ENCODE peak calls at places on chromosomes 11 and 22, in ten cellular contexts. L is H9; U is transverse colon; Y is lung; T is PC-3; P is psoas muscle; M is Panc1; W is CD8-positive, alpha-beta T cell; B is retinal pigment epithelial cell; C is type B pancreatic cell. F is an unnamed sample.

GRCh38 chr11:107591446-107592236 is 694 bp downstream of the ELMOD1 start:
- DNase-seq in B (no peak), U (no peak), C (no peak), M (no peak), T (peak; percentile 29), P (no peak), W (no peak), Y (no peak), L (peak; percentile 45), F (peak; percentile 60)

GRCh38 chr11:59144579-59145345 is 2.1 kb downstream of the FAM111A start:
- DNase-seq in W (peak; percentile 72), L (peak; percentile 92), M (peak; percentile 61), C (peak; percentile 71), B (peak; percentile 52), U (peak; percentile 89), P (peak; percentile 76), Y (peak; percentile 81), T (peak; percentile 97), F (peak; percentile 88)

GRCh38 chr11:19466314-19466713 is 225.6 kb upstream of the E2F8 start:
- DNase-seq in C (no peak), T (no peak), L (no peak), M (no peak), U (no peak), B (no peak), P (no peak), Y (no peak), W (no peak), F (no peak)

GRCh38 chr11:102272047-102272824 is 45.0 kb upstream of the BIRC3 start:
- DNase-seq in B (no peak), U (no peak), C (no peak), L (no peak), W (no peak), Y (no peak), M (no peak), T (no peak), P (no peak), F (no peak)

GRCh38 chr22:44574057-44574456 is 76.0 kb upstream of the RTL6 start:
- DNase-seq in W (no peak), B (peak; percentile 82), T (peak; percentile 86), Y (peak; percentile 46), L (no peak), C (no peak), U (no peak), P (peak; percentile 38), M (peak; percentile 13), F (no peak)

GRCh38 chr11:69640995-69641581 is at the start of gene CCND1:
- DNase-seq in P (peak; percentile 63), C (peak; percentile 88), M (no peak), B (peak; percentile 78), W (no peak), T (peak; percentile 95), Y (peak; percentile 75), L (peak; percentile 95), U (peak; percentile 85), F (peak; percentile 84)

GRCh38 chr11:112289588-112290461 is 29.2 kb upstream of the PLET1 start:
- DNase-seq in B (no peak), T (peak; percentile 77), C (peak; percentile 88), P (peak; percentile 87), M (no peak), U (peak; percentile 88), W (peak; percentile 91), Y (peak; percentile 82), L (peak; percentile 85), F (peak; percentile 89)

GRCh38 chr11:115985896-115986295 is 481.7 kb upstream of the CADM1 start:
- DNase-seq in C (no peak), L (no peak), M (no peak), U (no peak), Y (no peak), P (no peak), B (no peak), T (no peak), W (no peak), F (no peak)

GRCh38 chr22:41516462-41516861 is 27.8 kb downstream of the POLR3H start:
- DNase-seq in P (no peak), U (no peak), Y (no peak), B (no peak), L (no peak), C (no peak), M (no peak), W (no peak), T (no peak), F (no peak)

GRCh38 chr22:41517172-41518047 is 26.9 kb downstream of the POLR3H start:
- DNase-seq in T (peak; percentile 70), P (peak; percentile 69), Y (peak; percentile 77), W (peak; percentile 62), B (no peak), C (peak; percentile 80), L (peak; percentile 64), U (peak; percentile 81), M (no peak), F (peak; percentile 59)

GRCh38 chr22:41513391-41513790 is 30.9 kb downstream of the POLR3H start:
- DNase-seq in C (no peak), P (no peak), T (no peak), L (no peak), Y (no peak), B (no peak), M (no peak), W (no peak), U (no peak), F (no peak)

GRCh38 chr22:41521166-41521565 is 23.1 kb downstream of the POLR3H start:
- DNase-seq in U (no peak), W (no peak), M (no peak), C (no peak), Y (no peak), T (no peak), L (no peak), B (no peak), P (no peak), F (no peak)

GRCh38 chr22:41518048-41518347 is 26.3 kb downstream of the POLR3H start:
- DNase-seq in Y (no peak), W (no peak), L (no peak), C (no peak), T (no peak), M (no peak), P (no peak), B (no peak), U (no peak), F (no peak)
- TF ChIP-seq CTCF in Y (no peak), W (peak; percentile 14), L (peak; percentile 4), C (peak; percentile 40), T (peak; percentile 3), M (peak; percentile 63), P (no peak), B (no peak), U (no peak), F (no peak)

GRCh38 chr11:67996051-67996450 is 7.8 kb downstream of the UNC93B1 start:
- DNase-seq in M (no peak), B (no peak), C (no peak), T (no peak), W (no peak), U (no peak), L (no peak), Y (no peak), P (no peak), F (no peak)
- TF ChIP-seq CTCF in M (no peak), B (no peak), C (no peak), T (no peak), W (no peak), U (no peak), L (no peak), Y (no peak), P (no peak), F (no peak)

GRCh38 chr11:90309693-90310092 is 86.8 kb upstream of the CHORDC1 start:
- DNase-seq in P (no peak), M (no peak), W (no peak), C (no peak), Y (no peak), L (no peak), T (no peak), U (no peak), B (no peak), F (no peak)

DNA sequence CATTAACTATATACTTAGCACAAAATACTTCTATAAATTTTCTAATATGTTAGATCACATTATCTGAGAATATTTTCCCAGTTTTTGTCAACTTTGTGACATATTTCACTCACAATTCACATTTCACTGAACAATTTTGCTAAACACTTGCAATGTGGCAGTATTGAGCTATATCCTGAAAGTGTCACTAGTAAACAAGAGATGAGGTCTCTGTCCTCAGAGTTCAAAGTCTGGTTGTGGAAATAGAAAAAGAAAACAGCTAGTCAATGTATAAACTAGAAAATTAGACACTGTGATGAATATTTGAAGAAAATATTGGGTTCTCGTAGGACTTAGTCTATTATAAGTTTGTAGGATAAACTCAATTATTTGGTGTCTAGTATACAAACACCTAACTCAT is 87.4 kb upstream of the CHORDC1 start:
- DNase-seq in Y (no peak), U (no peak), W (no peak), L (no peak), M (no peak), C (no peak), P (no peak), T (no peak), B (no peak), F (no peak)
- TF ChIP-seq CTCF in Y (no peak), U (no peak), W (no peak), L (peak; percentile 14), M (no peak), C (no peak), P (no peak), T (peak; percentile 10), B (no peak), F (no peak)

GRCh38 chr11:126380909-126381308 is 25.4 kb downstream of the ST3GAL4 start:
- DNase-seq in P (no peak), M (no peak), T (no peak), W (no peak), L (no peak), C (no peak), U (no peak), B (no peak), Y (no peak), F (no peak)

GRCh38 chr11:126384449-126385070 is 29.1 kb downstream of the ST3GAL4 start:
- DNase-seq in B (no peak), W (no peak), C (no peak), P (no peak), U (peak; percentile 64), M (no peak), Y (no peak), T (peak; percentile 46), L (no peak), F (no peak)

GRCh38 chr11:126384053-126384335 is 28.5 kb downstream of the ST3GAL4 start:
- DNase-seq in P (no peak), C (no peak), L (no peak), T (no peak), Y (no peak), B (no peak), U (no peak), W (no peak), M (no peak), F (no peak)

GRCh38 chr11:126385991-126386728 is 30.7 kb downstream of the ST3GAL4 start:
- DNase-seq in L (no peak), P (no peak), U (no peak), C (no peak), W (no peak), Y (no peak), T (no peak), M (no peak), B (no peak), F (no peak)

DNA sequence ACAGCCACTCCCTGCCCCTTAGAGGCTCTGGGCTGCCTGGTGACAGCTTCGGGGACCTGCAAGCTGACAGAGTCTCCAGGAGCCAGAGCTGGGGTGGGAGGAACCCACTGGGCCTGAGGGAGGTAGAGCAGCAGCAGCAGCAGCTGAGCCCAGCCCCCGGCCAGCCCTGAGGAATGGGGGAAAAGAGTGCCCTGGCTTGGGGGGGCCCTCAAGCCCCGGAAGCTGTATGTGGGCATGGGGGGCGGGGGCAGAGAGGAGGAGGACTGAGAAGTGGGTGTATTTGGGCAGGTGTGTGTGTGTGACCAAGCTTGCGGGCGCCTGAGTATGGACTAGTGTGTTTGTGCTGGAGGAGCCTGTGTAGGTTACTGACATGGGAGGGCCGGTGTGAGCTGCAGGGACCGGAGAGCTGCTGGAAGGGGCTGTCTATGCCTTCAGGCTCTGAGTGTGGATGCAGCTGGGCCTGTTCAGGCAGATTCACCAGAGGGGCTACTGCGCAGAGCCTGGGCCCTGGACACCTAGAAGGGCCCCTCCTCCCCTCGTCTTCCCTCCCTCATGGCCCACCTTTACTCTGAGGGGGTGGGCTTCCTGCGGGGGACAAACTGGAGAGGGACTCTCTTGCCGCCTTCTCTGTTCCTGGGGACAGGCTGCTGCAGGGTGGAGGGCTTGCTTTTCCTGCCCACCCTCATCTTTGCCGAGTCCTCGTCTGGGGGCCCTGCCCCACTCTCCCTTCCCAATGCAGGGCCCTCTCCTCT is 28.0 kb downstream of the ST3GAL4 start:
- DNase-seq in C (no peak), W (no peak), T (no peak), Y (no peak), M (no peak), U (no peak), B (no peak), L (no peak), P (no peak), F (no peak)
- TF ChIP-seq CTCF in C (no peak), W (no peak), T (no peak), Y (no peak), M (no peak), U (no peak), B (no peak), L (no peak), P (no peak), F (no peak)